ENCODE peak calls at places on chromosome 6, in four cellular contexts. Y, H, O and E are unnamed samples.

GRCh38 chr6:38554700-38555413 is 84.9 kb downstream of the BTBD9 start:
- DNase-seq in Y (peak; percentile 31), H (peak; percentile 11), O (no peak), E (peak; percentile 23)

GRCh38 chr6:138099832-138100231 is 7.4 kb downstream of the PERP start:
- DNase-seq in Y (peak; percentile 48), H (peak; percentile 31), O (peak; percentile 34), E (peak; percentile 92)

GRCh38 chr6:45801471-45802289 is 214.0 kb downstream of the CLIC5 start:
- DNase-seq in Y (no peak), H (no peak), O (no peak), E (no peak)

GRCh38 chr6:43278524-43279078 is 19.5 kb upstream of the SLC22A7 start:
- DNase-seq in Y (no peak), H (no peak), O (no peak), E (peak; percentile 14)

GRCh38 chr6:89584539-89584938 is 54.0 kb downstream of the LYRM2 start:
- DNase-seq in Y (no peak), H (no peak), O (no peak), E (no peak)

GRCh38 chr6:63897459-63897858 is 261.9 kb downstream of the PHF3 start:
- DNase-seq in Y (peak; percentile 39), H (peak; percentile 65), O (no peak), E (no peak)

GRCh38 chr6:13924949-13925881 is at the start of gene RNF182:
- DNase-seq in Y (peak; percentile 6), H (no peak), O (no peak), E (no peak)

GRCh38 chr6:154113392-154113791 is 74.4 kb downstream of the OPRM1 start:
- DNase-seq in Y (no peak), H (no peak), O (no peak), E (no peak)

GRCh38 chr6:28008053-28008452 is 51.0 kb downstream of the OR2B6 start:
- DNase-seq in Y (no peak), H (no peak), O (no peak), E (no peak)

GRCh38 chr6:329888-330691 is 37.8 kb downstream of the DUSP22 start:
- DNase-seq in Y (peak; percentile 18), H (peak; percentile 21), O (peak; percentile 46), E (no peak)

GRCh38 chr6:11427827-11428245 is 109.7 kb upstream of the TMEM170B start:
- DNase-seq in Y (no peak), H (no peak), O (no peak), E (no peak)

GRCh38 chr6:43951063-43951755 is 176.0 kb downstream of the MRPL14 start:
- DNase-seq in Y (peak; percentile 61), H (peak; percentile 64), O (peak; percentile 85), E (no peak)

GRCh38 chr6:39295538-39295937 is 18.7 kb downstream of the KCNK17 start:
- DNase-seq in Y (peak; percentile 30), H (no peak), O (peak; percentile 32), E (no peak)

GRCh38 chr6:28606424-28607391 is 81.0 kb downstream of the GPX5 start:
- DNase-seq in Y (peak; percentile 69), H (peak; percentile 68), O (peak; percentile 83), E (no peak)

GRCh38 chr6:25007269-25007699 is 71.5 kb upstream of the RIPOR2 start:
- DNase-seq in Y (no peak), H (no peak), O (no peak), E (no peak)

GRCh38 chr6:133092199-133092598 is 149.0 kb upstream of the EYA4 start:
- DNase-seq in Y (peak; percentile 28), H (no peak), O (no peak), E (no peak)

GRCh38 chr6:71312089-71312488 is 23.5 kb downstream of the OGFRL1 start:
- DNase-seq in Y (no peak), H (no peak), O (no peak), E (no peak)

GRCh38 chr6:49151461-49151860 is 311.6 kb downstream of the MMUT start:
- DNase-seq in Y (peak; percentile 75), H (no peak), O (no peak), E (no peak)

GRCh38 chr6:11575408-11576033 is 38.0 kb downstream of the TMEM170B start:
- DNase-seq in Y (peak; percentile 85), H (peak; percentile 87), O (peak; percentile 87), E (peak; percentile 52)

GRCh38 chr6:170228581-170229310 is 62.1 kb downstream of the DLL1 start:
- DNase-seq in Y (no peak), H (no peak), O (no peak), E (no peak)

GRCh38 chr6:14661188-14661587 is 543.6 kb downstream of the CD83 start:
- DNase-seq in Y (peak; percentile 34), H (no peak), O (peak; percentile 46), E (no peak)

GRCh38 chr6:56938634-56939294 is 16.1 kb upstream of the BEND6 start:
- DNase-seq in Y (peak; percentile 98), H (peak; percentile 96), O (peak; percentile 9), E (peak; percentile 99)

GRCh38 chr6:7073810-7074525 is 33.8 kb upstream of the RREB1 start:
- DNase-seq in Y (no peak), H (no peak), O (no peak), E (no peak)

GRCh38 chr6:106799008-106799952 is 169.9 kb downstream of the QRSL1 start:
- DNase-seq in Y (peak; percentile 12), H (peak; percentile 46), O (peak; percentile 35), E (peak; percentile 51)

GRCh38 chr6:8000080-8001035 is 63.8 kb downstream of the BLOC1S5 start:
- DNase-seq in Y (no peak), H (peak; percentile 80), O (no peak), E (no peak)

GRCh38 chr6:12294851-12295536 is 4.8 kb downstream of the EDN1 start:
- DNase-seq in Y (no peak), H (peak; percentile 35), O (no peak), E (no peak)

GRCh38 chr6:158666637-158667359 is 16.9 kb downstream of the SYTL3 start:
- DNase-seq in Y (peak; percentile 89), H (peak; percentile 70), O (no peak), E (peak; percentile 76)

GRCh38 chr6:36323062-36323461 is 13.6 kb downstream of the BNIP5 start:
- DNase-seq in Y (no peak), H (peak; percentile 44), O (peak; percentile 45), E (no peak)

GRCh38 chr6:170102582-170103481 is 188.0 kb downstream of the DLL1 start:
- DNase-seq in Y (no peak), H (no peak), O (no peak), E (no peak)

GRCh38 chr6:35581633-35582032 is 68.9 kb upstream of the TULP1 start:
- DNase-seq in Y (no peak), H (no peak), O (no peak), E (no peak)

GRCh38 chr6:107560657-107561056 is 70.7 kb downstream of the SOBP start:
- DNase-seq in Y (peak; percentile 27), H (peak; percentile 60), O (peak; percentile 11), E (peak; percentile 10)

GRCh38 chr6:130303436-130303835 is 62.4 kb upstream of the TMEM200A start:
- DNase-seq in Y (peak; percentile 69), H (peak; percentile 16), O (no peak), E (no peak)

GRCh38 chr6:75266716-75267291 is 17.8 kb downstream of the TMEM30A start:
- DNase-seq in Y (peak; percentile 80), H (peak; percentile 75), O (peak; percentile 60), E (peak; percentile 33)

GRCh38 chr6:37222125-37222967 is 35.2 kb upstream of the TBC1D22B start:
- DNase-seq in Y (peak; percentile 86), H (peak; percentile 91), O (peak; percentile 93), E (peak; percentile 27)

GRCh38 chr6:116279232-116280160 is at the start of gene TSPYL1:
- DNase-seq in Y (peak; percentile 97), H (peak; percentile 98), O (peak; percentile 98), E (peak; percentile 91)
- TF ChIP-seq CTCF in Y (no peak), H (no peak), O (peak; percentile 3), E (peak; percentile 21)

DNA sequence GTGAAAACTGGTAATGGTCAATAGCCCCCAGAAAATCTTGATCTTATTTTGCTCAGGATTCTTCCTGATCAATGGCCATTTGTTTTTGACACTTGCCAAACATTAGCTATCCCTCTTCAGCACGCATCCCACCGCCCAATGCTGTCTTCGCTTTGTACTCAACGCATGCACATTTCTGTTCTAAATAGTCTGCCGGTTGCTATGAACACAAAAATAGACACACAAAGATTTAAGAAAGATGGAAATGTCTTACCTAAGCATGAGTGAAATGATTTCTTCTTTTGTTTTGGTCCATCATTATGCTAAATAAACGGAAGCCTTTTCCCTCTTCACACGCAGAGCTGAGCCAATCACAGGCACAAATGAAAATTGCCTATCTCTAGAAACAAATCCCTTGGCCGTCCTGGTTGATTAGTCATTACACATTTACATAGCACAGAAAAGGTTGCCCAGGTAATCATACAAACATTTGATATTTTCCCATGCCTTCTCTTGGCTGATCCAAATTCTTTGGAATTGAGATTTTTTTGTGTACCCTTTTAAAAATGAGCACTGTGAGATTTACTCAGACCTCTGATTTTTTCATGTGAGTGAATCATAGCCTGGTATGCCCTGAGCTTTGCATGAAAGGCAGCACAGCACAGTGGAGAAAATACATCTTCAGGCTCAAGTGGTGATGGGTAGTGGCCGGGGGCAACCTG is 70.5 kb upstream of the FAM184A start:
- DNase-seq in Y (no peak), H (peak; percentile 57), O (no peak), E (no peak)
- TF ChIP-seq CTCF in Y (no peak), H (no peak), O (no peak), E (no peak)

GRCh38 chr6:22468566-22468965 is 100.8 kb upstream of the HDGFL1 start:
- DNase-seq in Y (no peak), H (no peak), O (no peak), E (no peak)
- TF ChIP-seq CTCF in Y (no peak), H (no peak), O (no peak), E (no peak)

GRCh38 chr6:34236423-34237315 is at the start of gene HMGA1:
- DNase-seq in Y (peak; percentile 90), H (peak; percentile 86), O (peak; percentile 94), E (peak; percentile 25)
- TF ChIP-seq CTCF in Y (no peak), H (no peak), O (no peak), E (no peak)

DNA sequence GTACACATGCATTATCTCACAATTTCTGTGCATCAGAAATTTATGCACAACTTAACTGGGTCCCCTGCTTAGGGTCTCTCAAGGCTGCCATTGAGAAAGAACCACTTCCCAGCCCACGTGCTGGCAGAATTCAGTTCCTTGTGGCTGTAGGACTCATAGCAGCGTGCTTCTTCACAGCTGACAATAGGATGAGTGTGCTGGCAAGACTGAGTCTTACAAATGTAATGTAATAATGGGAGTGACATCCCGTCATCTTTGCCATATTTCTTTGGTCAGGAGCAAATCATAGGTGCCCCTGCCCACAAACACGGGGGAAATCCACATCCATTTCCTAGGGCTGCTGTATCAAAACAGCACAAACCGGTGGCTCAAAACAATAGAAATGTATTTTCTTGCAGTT is 77.4 kb downstream of the FIG4 start:
- DNase-seq in Y (peak; percentile 18), H (no peak), O (no peak), E (no peak)
- TF ChIP-seq CTCF in Y (no peak), H (no peak), O (no peak), E (no peak)

GRCh38 chr6:166156942-166157341 is 10.7 kb downstream of the TBXT start:
- DNase-seq in Y (no peak), H (peak; percentile 11), O (peak; percentile 37), E (no peak)
- TF ChIP-seq CTCF in Y (no peak), H (peak; percentile 35), O (peak; percentile 64), E (peak; percentile 2)

GRCh38 chr6:166106076-166106686 is 61.5 kb downstream of the TBXT start:
- DNase-seq in Y (peak; percentile 71), H (peak; percentile 77), O (peak; percentile 86), E (peak; percentile 4)
- TF ChIP-seq CTCF in Y (peak; percentile 89), H (peak; percentile 89), O (peak; percentile 95), E (peak; percentile 76)